ENCODE peak calls at places on chromosomes 4 and X, in seven cellular contexts. One of them, this sample, is unnamed.
A peak's percentile ranks its signal among the peaks of the same experiment; 100 is the strongest.

GRCh38 chr4:43718369-43718768 is 730.2 kb downstream of the KCTD8 start:
- DNase-seq in left ventricle myocardium inferior: no peak
- DNase-seq in fibroblast of lung: no peak
- DNase-seq in Kasumi-1: no peak
- DNase-seq in EL: no peak
- DNase-seq in heart right ventricle: no peak
- DNase-seq in stimulated activated CD8-positive, alpha-beta memory T cell treated with anti-CD3 and anti-CD28 coated beads, Interleukin-12 subunit alpha, Interleukin-12 subunit beta, amount 100 ng/mL, for 4 hours: no peak
- DNase-seq in this sample: no peak

GRCh38 chrX:39211501-39211900 is 410.2 kb downstream of the MID1IP1 start:
- DNase-seq in left ventricle myocardium inferior: no peak
- DNase-seq in fibroblast of lung: no peak
- DNase-seq in Kasumi-1: no peak
- DNase-seq in EL: no peak
- DNase-seq in heart right ventricle: no peak
- DNase-seq in stimulated activated CD8-positive, alpha-beta memory T cell treated with anti-CD3 and anti-CD28 coated beads, Interleukin-12 subunit alpha, Interleukin-12 subunit beta, amount 100 ng/mL, for 4 hours: no peak
- DNase-seq in this sample: no peak

GRCh38 chrX:71103110-71103983 is 3.2 kb downstream of the CXorf65 start:
- DNase-seq in left ventricle myocardium inferior: no peak
- DNase-seq in fibroblast of lung: no peak
- DNase-seq in Kasumi-1: peak; percentile 87
- DNase-seq in EL: no peak
- DNase-seq in heart right ventricle: no peak
- DNase-seq in stimulated activated CD8-positive, alpha-beta memory T cell treated with anti-CD3 and anti-CD28 coated beads, Interleukin-12 subunit alpha, Interleukin-12 subunit beta, amount 100 ng/mL, for 4 hours: peak; percentile 45
- DNase-seq in this sample: peak; percentile 39

GRCh38 chrX:133544105-133544504 is 128.8 kb upstream of the GPC4 start:
- DNase-seq in left ventricle myocardium inferior: no peak
- DNase-seq in fibroblast of lung: peak; percentile 72
- DNase-seq in Kasumi-1: peak; percentile 0
- DNase-seq in EL: no peak
- DNase-seq in heart right ventricle: no peak
- DNase-seq in stimulated activated CD8-positive, alpha-beta memory T cell treated with anti-CD3 and anti-CD28 coated beads, Interleukin-12 subunit alpha, Interleukin-12 subunit beta, amount 100 ng/mL, for 4 hours: no peak
- DNase-seq in this sample: no peak

GRCh38 chr4:73208376-73208775 is 50.2 kb downstream of the ANKRD17 start:
- DNase-seq in left ventricle myocardium inferior: no peak
- DNase-seq in fibroblast of lung: peak; percentile 79
- DNase-seq in Kasumi-1: no peak
- DNase-seq in EL: peak; percentile 66
- DNase-seq in heart right ventricle: no peak
- DNase-seq in stimulated activated CD8-positive, alpha-beta memory T cell treated with anti-CD3 and anti-CD28 coated beads, Interleukin-12 subunit alpha, Interleukin-12 subunit beta, amount 100 ng/mL, for 4 hours: no peak
- DNase-seq in this sample: no peak

GRCh38 chrX:7586126-7586525 is 256.8 kb upstream of the VCX start:
- DNase-seq in left ventricle myocardium inferior: no peak
- DNase-seq in fibroblast of lung: peak; percentile 8
- DNase-seq in Kasumi-1: peak; percentile 57
- DNase-seq in EL: peak; percentile 13
- DNase-seq in heart right ventricle: no peak
- DNase-seq in stimulated activated CD8-positive, alpha-beta memory T cell treated with anti-CD3 and anti-CD28 coated beads, Interleukin-12 subunit alpha, Interleukin-12 subunit beta, amount 100 ng/mL, for 4 hours: no peak
- DNase-seq in this sample: no peak

GRCh38 chr4:1592179-1593037 is 91.7 kb downstream of the FAM53A start:
- DNase-seq in left ventricle myocardium inferior: no peak
- DNase-seq in fibroblast of lung: no peak
- DNase-seq in Kasumi-1: no peak
- DNase-seq in EL: no peak
- DNase-seq in heart right ventricle: no peak
- DNase-seq in stimulated activated CD8-positive, alpha-beta memory T cell treated with anti-CD3 and anti-CD28 coated beads, Interleukin-12 subunit alpha, Interleukin-12 subunit beta, amount 100 ng/mL, for 4 hours: no peak
- DNase-seq in this sample: no peak

GRCh38 chr4:168917150-168917779 is 92.8 kb downstream of the CBR4 start:
- DNase-seq in left ventricle myocardium inferior: no peak
- DNase-seq in fibroblast of lung: peak; percentile 29
- DNase-seq in Kasumi-1: peak; percentile 78
- DNase-seq in EL: peak; percentile 55
- DNase-seq in heart right ventricle: no peak
- DNase-seq in stimulated activated CD8-positive, alpha-beta memory T cell treated with anti-CD3 and anti-CD28 coated beads, Interleukin-12 subunit alpha, Interleukin-12 subunit beta, amount 100 ng/mL, for 4 hours: no peak
- DNase-seq in this sample: no peak

GRCh38 chr4:185470503-185471195 is 884 bp downstream of the CCDC110 start:
- DNase-seq in left ventricle myocardium inferior: peak; percentile 49
- DNase-seq in fibroblast of lung: peak; percentile 10
- DNase-seq in Kasumi-1: no peak
- DNase-seq in EL: peak; percentile 14
- DNase-seq in heart right ventricle: peak; percentile 50
- DNase-seq in stimulated activated CD8-positive, alpha-beta memory T cell treated with anti-CD3 and anti-CD28 coated beads, Interleukin-12 subunit alpha, Interleukin-12 subunit beta, amount 100 ng/mL, for 4 hours: no peak
- DNase-seq in this sample: no peak

GRCh38 chr4:143329985-143330384 is 6.7 kb upstream of the GAB1 start:
- DNase-seq in left ventricle myocardium inferior: no peak
- DNase-seq in fibroblast of lung: no peak
- DNase-seq in Kasumi-1: no peak
- DNase-seq in EL: no peak
- DNase-seq in heart right ventricle: no peak
- DNase-seq in stimulated activated CD8-positive, alpha-beta memory T cell treated with anti-CD3 and anti-CD28 coated beads, Interleukin-12 subunit alpha, Interleukin-12 subunit beta, amount 100 ng/mL, for 4 hours: no peak
- DNase-seq in this sample: no peak

GRCh38 chr4:76930721-76931481 is 18.7 kb upstream of the SEPTIN11 start:
- DNase-seq in left ventricle myocardium inferior: no peak
- DNase-seq in fibroblast of lung: no peak
- DNase-seq in Kasumi-1: no peak
- DNase-seq in EL: peak; percentile 60
- DNase-seq in heart right ventricle: no peak
- DNase-seq in stimulated activated CD8-positive, alpha-beta memory T cell treated with anti-CD3 and anti-CD28 coated beads, Interleukin-12 subunit alpha, Interleukin-12 subunit beta, amount 100 ng/mL, for 4 hours: no peak
- DNase-seq in this sample: no peak

GRCh38 chr4:159016527-159017137 is 86.2 kb upstream of the RAPGEF2 start:
- DNase-seq in left ventricle myocardium inferior: no peak
- DNase-seq in fibroblast of lung: peak; percentile 39
- DNase-seq in Kasumi-1: no peak
- DNase-seq in EL: no peak
- DNase-seq in heart right ventricle: no peak
- DNase-seq in stimulated activated CD8-positive, alpha-beta memory T cell treated with anti-CD3 and anti-CD28 coated beads, Interleukin-12 subunit alpha, Interleukin-12 subunit beta, amount 100 ng/mL, for 4 hours: no peak
- DNase-seq in this sample: no peak

GRCh38 chrX:30949554-30949953 is 60.5 kb upstream of the TAB3 start:
- DNase-seq in left ventricle myocardium inferior: no peak
- DNase-seq in fibroblast of lung: no peak
- DNase-seq in Kasumi-1: no peak
- DNase-seq in EL: no peak
- DNase-seq in heart right ventricle: no peak
- DNase-seq in stimulated activated CD8-positive, alpha-beta memory T cell treated with anti-CD3 and anti-CD28 coated beads, Interleukin-12 subunit alpha, Interleukin-12 subunit beta, amount 100 ng/mL, for 4 hours: no peak
- DNase-seq in this sample: no peak